ENCODE peak calls at places on chromosomes 6 and 20, in five cellular contexts. A is Karpas-422, G is mesendoderm, Z is SK-N-SH, N is MM.1S. K is an unnamed sample.

GRCh38 chr6:156395276-156395675 is 381.9 kb upstream of the ARID1B start:
- DNase-seq in A (no peak), G (no peak), Z (no peak), N (peak; percentile 84), K (no peak)

GRCh38 chr6:99013661-99014458 is 66.1 kb upstream of the FBXL4 start:
- DNase-seq in A (no peak), G (no peak), Z (no peak), N (no peak), K (no peak)

GRCh38 chr6:132153221-132153896 is 202.2 kb upstream of the CCN2 start:
- DNase-seq in A (no peak), G (no peak), Z (no peak), N (no peak), K (no peak)

GRCh38 chr6:87483929-87484328 is 11.2 kb downstream of the SLC35A1 start:
- DNase-seq in A (peak; percentile 75), G (peak; percentile 94), Z (peak; percentile 12), N (peak; percentile 16), K (no peak)

GRCh38 chr6:398558-399078 is 7.1 kb downstream of the IRF4 start:
- DNase-seq in A (no peak), G (no peak), Z (no peak), N (no peak), K (no peak)

GRCh38 chr6:165877773-165878172 is 214.7 kb upstream of the PDE10A start:
- DNase-seq in A (no peak), G (no peak), Z (no peak), N (no peak), K (no peak)

GRCh38 chr6:110355727-110356126 is 2.4 kb downstream of the METTL24 start:
- DNase-seq in A (no peak), G (peak; percentile 65), Z (no peak), N (no peak), K (no peak)

GRCh38 chr6:114100421-114100820 is 129.5 kb upstream of the HDAC2 start:
- DNase-seq in A (no peak), G (peak; percentile 26), Z (no peak), N (no peak), K (peak; percentile 3)

GRCh38 chr6:27078734-27079357 is 168.7 kb upstream of the PRSS16 start:
- DNase-seq in A (peak; percentile 78), G (peak; percentile 71), Z (peak; percentile 52), N (peak; percentile 78), K (peak; percentile 71)

GRCh38 chr6:162613310-162613709 is 114.3 kb downstream of the PRKN start:
- DNase-seq in A (no peak), G (no peak), Z (no peak), N (no peak), K (no peak)

DNA sequence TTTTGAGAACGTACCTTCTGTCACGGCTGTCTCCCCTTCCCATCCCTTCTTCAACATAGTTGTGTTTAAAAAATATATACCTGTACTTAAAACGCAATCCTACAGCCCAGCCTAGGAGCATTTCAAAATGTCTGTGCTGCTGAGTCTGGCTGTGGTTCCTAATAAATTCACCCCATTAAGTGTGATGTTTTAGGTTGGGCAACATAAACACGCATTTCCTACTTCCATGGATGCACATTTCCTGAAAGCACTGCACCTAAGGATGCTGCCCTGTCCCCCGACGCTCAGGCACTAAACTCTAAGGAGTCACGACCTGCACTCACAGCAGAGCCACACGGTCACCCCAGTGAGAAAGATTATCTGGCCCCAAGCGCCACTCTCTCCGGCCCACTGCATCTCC is 1.2 kb downstream of the REV3L start:
- DNase-seq in A (no peak), G (peak; percentile 55), Z (no peak), N (no peak), K (peak; percentile 35)
- H3K79me2 ChIP-seq in A (peaks cover 87% of the 10 kb centered on the region), G (peaks cover 1% of the 10 kb centered on the region), Z (peaks cover 84% of the 10 kb centered on the region), N (peaks cover 76% of the 10 kb centered on the region), K (peaks cover 63% of the 10 kb centered on the region)

DNA sequence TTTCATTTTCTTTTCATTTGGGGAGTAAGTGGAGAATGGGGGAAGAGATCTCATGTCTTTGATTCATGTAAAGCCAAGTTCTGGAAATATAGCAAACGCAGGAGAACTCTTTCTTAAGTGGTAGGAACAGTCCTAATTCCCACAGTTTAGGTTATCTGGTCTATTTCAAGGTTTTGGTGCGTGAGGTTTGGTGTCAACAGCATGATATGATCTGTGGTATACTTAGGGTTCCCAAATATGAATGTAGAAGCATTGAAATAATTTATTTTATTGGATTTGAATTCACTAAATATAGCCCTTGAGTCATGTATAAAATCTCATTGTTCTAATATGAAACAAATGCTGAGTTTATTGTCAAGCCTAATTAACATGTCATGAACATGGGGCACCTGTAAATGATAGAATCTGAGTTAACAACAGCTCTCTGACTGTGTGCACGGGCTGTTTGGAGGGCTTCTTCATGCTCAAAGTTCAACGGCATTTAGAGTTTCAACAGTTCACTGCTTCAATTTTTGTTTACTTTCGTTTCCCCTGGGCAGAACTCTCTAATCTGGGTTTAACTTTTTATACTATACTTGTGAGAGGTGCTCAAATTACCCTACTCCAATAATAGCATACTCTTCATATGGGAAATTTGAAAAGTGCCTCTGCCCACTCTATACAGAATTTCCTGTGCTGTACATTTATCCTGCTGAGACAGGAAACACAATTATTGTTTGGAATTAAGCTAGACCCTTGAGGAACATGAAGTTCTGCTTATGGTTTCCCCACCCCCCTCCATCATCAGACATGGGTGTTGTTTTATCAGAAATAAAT is 236.3 kb upstream of the ZNF217 start:
- DNase-seq in A (no peak), G (no peak), Z (no peak), N (peak; percentile 68), K (peak; percentile 65)
- H3K9ac ChIP-seq in A (no peak overlapping the region), G (no peak overlapping the region), Z (peak overlapping the region; percentile 100), N (peak overlapping the region; percentile 1), K (peak overlapping the region; percentile 98)

GRCh38 chr6:126172151-126172550 is 167.8 kb upstream of the CENPW start:
- DNase-seq in A (no peak), G (no peak), Z (no peak), N (no peak), K (no peak)

GRCh38 chr6:126174697-126175096 is 165.2 kb upstream of the CENPW start:
- DNase-seq in A (no peak), G (no peak), Z (no peak), N (no peak), K (no peak)

GRCh38 chr6:126167726-126168125 is 172.2 kb upstream of the CENPW start:
- DNase-seq in A (no peak), G (no peak), Z (no peak), N (no peak), K (no peak)

GRCh38 chr6:126170875-126171489 is 168.9 kb upstream of the CENPW start:
- DNase-seq in A (peak; percentile 88), G (peak; percentile 62), Z (peak; percentile 6), N (peak; percentile 46), K (peak; percentile 48)

DNA sequence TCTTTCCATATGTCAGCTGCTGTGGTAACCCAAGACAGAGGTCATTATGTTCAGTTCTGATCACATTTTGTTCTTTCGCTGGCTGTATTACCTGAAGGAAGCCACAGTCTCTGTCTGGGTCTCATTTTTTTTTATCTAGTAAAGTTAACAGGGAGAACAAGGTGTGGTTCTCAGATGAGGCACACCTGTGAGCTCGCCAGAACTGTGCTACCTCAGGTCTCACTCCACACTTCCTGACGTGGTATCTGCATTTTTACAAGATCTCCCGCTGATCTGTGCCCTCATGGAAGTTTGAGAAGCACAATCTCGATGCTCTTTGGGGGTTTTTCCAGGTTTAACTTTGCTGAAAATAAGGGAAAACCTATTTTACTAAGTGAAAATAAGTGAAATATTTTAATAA is 169.5 kb upstream of the CENPW start:
- DNase-seq in A (no peak), G (no peak), Z (no peak), N (no peak), K (no peak)
- H3K4me3 ChIP-seq in A (no peak overlapping the region), G (no peak overlapping the region), Z (no peak overlapping the region), N (peak overlapping the region; percentile 3), K (no peak overlapping the region)

GRCh38 chr6:35916056-35916455 is 4.8 kb downstream of the SRPK1 start:
- DNase-seq in A (no peak), G (no peak), Z (no peak), N (no peak), K (no peak)

GRCh38 chr6:35920793-35921732 is at the start of gene SRPK1:
- DNase-seq in A (peak; percentile 96), G (peak; percentile 93), Z (peak; percentile 99), N (peak; percentile 92), K (peak; percentile 87)

GRCh38 chr6:35922139-35922554 is 1.2 kb upstream of the SRPK1 start:
- DNase-seq in A (no peak), G (no peak), Z (no peak), N (no peak), K (no peak)

GRCh38 chr6:35919827-35920751 is 809 bp downstream of the SRPK1 start:
- DNase-seq in A (peak; percentile 68), G (peak; percentile 79), Z (peak; percentile 56), N (peak; percentile 36), K (peak; percentile 90)

GRCh38 chr6:35919085-35919826 is 1.6 kb downstream of the SRPK1 start:
- DNase-seq in A (peak; percentile 69), G (no peak), Z (no peak), N (peak; percentile 20), K (peak; percentile 42)
- H3K79me2 ChIP-seq in A (peaks cover 64% of the 10 kb centered on the region), G (peaks cover 38% of the 10 kb centered on the region), Z (peaks cover 66% of the 10 kb centered on the region), N (peaks cover 74% of the 10 kb centered on the region), K (peaks cover 50% of the 10 kb centered on the region)

GRCh38 chr6:41734666-41735426 is 562 bp downstream of the TFEB start:
- DNase-seq in A (peak; percentile 96), G (peak; percentile 70), Z (peak; percentile 87), N (peak; percentile 67), K (peak; percentile 72)
- H3K9ac ChIP-seq in A (peak overlapping the region; percentile 89), G (peak overlapping the region; percentile 44), Z (peak overlapping the region; percentile 58), N (peak overlapping the region; percentile 70), K (peak overlapping the region; percentile 4)